ENCODE peak calls at places on chromosomes 7 and 10, in five cellular contexts. One of them, this sample, is unnamed.

GRCh38 chr7:44212018-44212417 is 11.2 kb downstream of the YKT6 start:
- DNase-seq in natural killer cell: no peak
- DNase-seq in left lung: no peak
- DNase-seq in psoas muscle: peak
- DNase-seq in omental fat pad: no peak
- DNase-seq in this sample: no peak

GRCh38 chr7:86913709-86914108 is 145.7 kb downstream of the ELAPOR2 start:
- DNase-seq in natural killer cell: no peak
- DNase-seq in left lung: no peak
- DNase-seq in psoas muscle: no peak
- DNase-seq in omental fat pad: no peak
- DNase-seq in this sample: no peak

GRCh38 chr7:74027683-74028320 is at the start of gene ELN:
- DNase-seq in natural killer cell: no peak
- DNase-seq in left lung: peak
- DNase-seq in psoas muscle: peak
- DNase-seq in omental fat pad: peak
- DNase-seq in this sample: no peak

GRCh38 chr10:87694011-87694794 is 34.5 kb downstream of the PAPSS2 start:
- DNase-seq in natural killer cell: no peak
- DNase-seq in left lung: no peak
- DNase-seq in psoas muscle: no peak
- DNase-seq in omental fat pad: no peak
- DNase-seq in this sample: no peak

GRCh38 chr10:771647-772046 is 82.2 kb upstream of the DIP2C start:
- DNase-seq in natural killer cell: no peak
- DNase-seq in left lung: no peak
- DNase-seq in psoas muscle: no peak
- DNase-seq in omental fat pad: no peak
- DNase-seq in this sample: no peak

GRCh38 chr7:251005-251404 is 39.0 kb upstream of the FOXL3 start:
- DNase-seq in natural killer cell: no peak
- DNase-seq in left lung: peak
- DNase-seq in psoas muscle: no peak
- DNase-seq in omental fat pad: no peak
- DNase-seq in this sample: no peak

GRCh38 chr7:13603661-13604060 is 385.8 kb downstream of the ETV1 start:
- DNase-seq in natural killer cell: no peak
- DNase-seq in left lung: no peak
- DNase-seq in psoas muscle: no peak
- DNase-seq in omental fat pad: no peak
- DNase-seq in this sample: no peak

GRCh38 chr7:153934048-153934447 is 118.2 kb upstream of the DPP6 start:
- DNase-seq in natural killer cell: no peak
- DNase-seq in left lung: no peak
- DNase-seq in psoas muscle: no peak
- DNase-seq in omental fat pad: no peak
- DNase-seq in this sample: no peak

GRCh38 chr10:73998623-73999622 is 1.0 kb downstream of the VCL start:
- DNase-seq in natural killer cell: peak
- DNase-seq in left lung: peak
- DNase-seq in psoas muscle: peak
- DNase-seq in omental fat pad: no peak
- DNase-seq in this sample: no peak
- TF ChIP-seq CTCF in natural killer cell: no peak
- TF ChIP-seq CTCF in left lung: peak
- TF ChIP-seq CTCF in psoas muscle: peak
- TF ChIP-seq CTCF in omental fat pad: no peak
- TF ChIP-seq CTCF in this sample: no peak

GRCh38 chr10:61139230-61139928 is 195.4 kb upstream of the RHOBTB1 start:
- DNase-seq in natural killer cell: no peak
- DNase-seq in left lung: no peak
- DNase-seq in psoas muscle: no peak
- DNase-seq in omental fat pad: no peak
- DNase-seq in this sample: no peak

GRCh38 chr10:61142987-61143386 is 199.0 kb upstream of the RHOBTB1 start:
- DNase-seq in natural killer cell: no peak
- DNase-seq in left lung: no peak
- DNase-seq in psoas muscle: no peak
- DNase-seq in omental fat pad: no peak
- DNase-seq in this sample: no peak

GRCh38 chr10:61136151-61136550 is 192.2 kb upstream of the RHOBTB1 start:
- DNase-seq in natural killer cell: no peak
- DNase-seq in left lung: no peak
- DNase-seq in psoas muscle: no peak
- DNase-seq in omental fat pad: no peak
- DNase-seq in this sample: no peak

GRCh38 chr10:61138728-61139127 is 194.7 kb upstream of the RHOBTB1 start:
- DNase-seq in natural killer cell: no peak
- DNase-seq in left lung: no peak
- DNase-seq in psoas muscle: no peak
- DNase-seq in omental fat pad: no peak
- DNase-seq in this sample: no peak

GRCh38 chr10:61140765-61141392 is 196.9 kb upstream of the RHOBTB1 start:
- DNase-seq in natural killer cell: no peak
- DNase-seq in left lung: no peak
- DNase-seq in psoas muscle: no peak
- DNase-seq in omental fat pad: no peak
- DNase-seq in this sample: no peak
- TF ChIP-seq CTCF in natural killer cell: peak
- TF ChIP-seq CTCF in left lung: peak
- TF ChIP-seq CTCF in psoas muscle: peak
- TF ChIP-seq CTCF in omental fat pad: peak
- TF ChIP-seq CTCF in this sample: peak

DNA sequence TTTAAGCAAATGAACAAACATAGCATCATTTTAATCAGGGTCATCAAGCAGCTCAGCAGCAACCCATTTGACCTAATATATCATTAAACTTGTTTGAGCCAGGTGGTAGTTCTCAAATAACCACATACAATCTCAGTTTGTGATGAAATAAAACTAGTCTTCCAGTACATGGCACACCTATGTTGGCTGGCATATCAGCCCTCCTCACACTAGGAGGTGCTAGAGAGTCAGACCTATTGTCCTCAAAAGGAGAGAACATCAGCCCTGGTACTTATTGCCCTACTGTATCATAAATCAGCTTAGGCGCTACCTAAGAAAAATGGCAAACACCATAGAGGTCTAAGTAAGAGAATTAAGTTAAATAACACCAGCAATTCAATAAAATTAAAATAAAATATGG is 81.7 kb downstream of the CABCOCO1 start:
- DNase-seq in natural killer cell: no peak
- DNase-seq in left lung: no peak
- DNase-seq in psoas muscle: no peak
- DNase-seq in omental fat pad: no peak
- DNase-seq in this sample: no peak
- TF ChIP-seq CTCF in natural killer cell: no peak
- TF ChIP-seq CTCF in left lung: no peak
- TF ChIP-seq CTCF in psoas muscle: no peak
- TF ChIP-seq CTCF in omental fat pad: no peak
- TF ChIP-seq CTCF in this sample: peak

GRCh38 chr7:101959829-101960228 is 142.4 kb downstream of the CUX1 start:
- DNase-seq in natural killer cell: no peak
- DNase-seq in left lung: no peak
- DNase-seq in psoas muscle: no peak
- DNase-seq in omental fat pad: no peak
- DNase-seq in this sample: no peak

GRCh38 chr7:101960323-101960722 is 142.9 kb downstream of the CUX1 start:
- DNase-seq in natural killer cell: no peak
- DNase-seq in left lung: no peak
- DNase-seq in psoas muscle: no peak
- DNase-seq in omental fat pad: no peak
- DNase-seq in this sample: no peak

GRCh38 chr7:101957733-101958525 is 140.5 kb downstream of the CUX1 start:
- DNase-seq in natural killer cell: no peak
- DNase-seq in left lung: no peak
- DNase-seq in psoas muscle: no peak
- DNase-seq in omental fat pad: no peak
- DNase-seq in this sample: no peak

GRCh38 chr7:101960985-101961708 is 143.7 kb downstream of the CUX1 start:
- DNase-seq in natural killer cell: no peak
- DNase-seq in left lung: no peak
- DNase-seq in psoas muscle: no peak
- DNase-seq in omental fat pad: no peak
- DNase-seq in this sample: no peak

GRCh38 chr7:101959342-101959741 is 141.9 kb downstream of the CUX1 start:
- DNase-seq in natural killer cell: no peak
- DNase-seq in left lung: no peak
- DNase-seq in psoas muscle: no peak
- DNase-seq in omental fat pad: no peak
- DNase-seq in this sample: no peak
- TF ChIP-seq CTCF in natural killer cell: no peak
- TF ChIP-seq CTCF in left lung: no peak
- TF ChIP-seq CTCF in psoas muscle: no peak
- TF ChIP-seq CTCF in omental fat pad: no peak
- TF ChIP-seq CTCF in this sample: no peak

GRCh38 chr7:102220229-102220850 is 66.3 kb upstream of the SH2B2 start:
- DNase-seq in natural killer cell: no peak
- DNase-seq in left lung: no peak
- DNase-seq in psoas muscle: no peak
- DNase-seq in omental fat pad: no peak
- DNase-seq in this sample: no peak
- TF ChIP-seq CTCF in natural killer cell: no peak
- TF ChIP-seq CTCF in left lung: no peak
- TF ChIP-seq CTCF in psoas muscle: no peak
- TF ChIP-seq CTCF in omental fat pad: no peak
- TF ChIP-seq CTCF in this sample: no peak

This sample was measured in CD14-positive monocyte.